ENCODE peak calls at places on chromosomes 7 and 10, in six cellular contexts. A is NCI-H2029; O is effector memory CD8-positive, alpha-beta T cell; X is WTC11; P is NCI-H1436; B is T1000. L is an unnamed sample.

GRCh38 chr7:45980181-45980905 is 59.3 kb upstream of the IGFBP3 start:
- DNase-seq in A (no peak), O (no peak), X (no peak), P (no peak), B (no peak), L (no peak)

GRCh38 chr10:121567569-121567968 is 30.7 kb downstream of the FGFR2 start:
- DNase-seq in A (no peak), O (no peak), X (no peak), P (no peak), B (no peak), L (no peak)

GRCh38 chr10:7288060-7288690 is 122.7 kb downstream of the SFMBT2 start:
- DNase-seq in A (no peak), O (no peak), X (no peak), P (no peak), B (no peak), L (no peak)

GRCh38 chr7:70907594-70907993 is 224.3 kb upstream of the GALNT17 start:
- DNase-seq in A (no peak), O (no peak), X (no peak), P (no peak), B (no peak), L (no peak)

GRCh38 chr10:10462116-10462515 is 555.6 kb upstream of the CELF2 start:
- DNase-seq in A (no peak), O (no peak), X (no peak), P (no peak), B (no peak), L (no peak)

GRCh38 chr10:89355373-89355772 is 22.5 kb upstream of the IFIT1B start:
- DNase-seq in A (no peak), O (no peak), X (no peak), P (no peak), B (no peak), L (no peak)

GRCh38 chr10:102313221-102313896 is 68.0 kb downstream of the GBF1 start:
- DNase-seq in A (no peak), O (no peak), X (no peak), P (no peak), B (no peak), L (no peak)

GRCh38 chr7:99380032-99380822 is 5.7 kb downstream of the ARPC1B start:
- DNase-seq in A (no peak), O (peak; percentile 20), X (no peak), P (no peak), B (no peak), L (no peak)

GRCh38 chr10:93160829-93161228 is 87.1 kb downstream of the CYP26A1 start:
- DNase-seq in A (no peak), O (no peak), X (no peak), P (no peak), B (no peak), L (no peak)

GRCh38 chr10:16854623-16855022 is 37.4 kb upstream of the RSU1 start:
- DNase-seq in A (no peak), O (no peak), X (no peak), P (no peak), B (no peak), L (no peak)

GRCh38 chr7:23696916-23697441 is 13.0 kb upstream of the STK31 start:
- DNase-seq in A (peak; percentile 28), O (peak; percentile 44), X (peak; percentile 85), P (no peak), B (no peak), L (no peak)

GRCh38 chr7:42883950-42884349 is 27.9 kb downstream of the C7orf25 start:
- DNase-seq in A (peak; percentile 72), O (no peak), X (no peak), P (no peak), B (no peak), L (no peak)

GRCh38 chr10:69898524-69898923 is 96.8 kb downstream of the COL13A1 start:
- DNase-seq in A (no peak), O (no peak), X (no peak), P (no peak), B (no peak), L (no peak)

GRCh38 chr10:521844-522243 is 167.6 kb downstream of the DIP2C start:
- DNase-seq in A (no peak), O (no peak), X (no peak), P (no peak), B (no peak), L (no peak)

GRCh38 chr7:5217851-5218331 is 27.9 kb downstream of the WIPI2 start:
- DNase-seq in A (no peak), O (no peak), X (no peak), P (no peak), B (no peak), L (no peak)

GRCh38 chr7:135758531-135758932 is 9.9 kb upstream of the FAM180A start:
- DNase-seq in A (no peak), O (no peak), X (no peak), P (no peak), B (no peak), L (no peak)

GRCh38 chr7:74542558-74543117 is 88.9 kb downstream of the GTF2IRD1 start:
- DNase-seq in A (peak; percentile 28), O (no peak), X (no peak), P (peak; percentile 66), B (no peak), L (no peak)

GRCh38 chr7:46315891-46316290 is 394.8 kb upstream of the IGFBP3 start:
- DNase-seq in A (no peak), O (no peak), X (no peak), P (no peak), B (peak; percentile 18), L (no peak)

GRCh38 chr7:103538964-103539709 is 93.1 kb upstream of the SLC26A5 start:
- DNase-seq in A (no peak), O (no peak), X (no peak), P (no peak), B (no peak), L (no peak)